ENCODE peak calls at places on chromosomes 4 and X, in nine cellular contexts. S is neural crest cell, M is IMR-90, C is lung, J is cardiac fibroblast, Y is mucosa of descending colon, F is sigmoid colon, D is hepatocyte, O is DND-41. U is an unnamed sample.

GRCh38 chr4:38157592-38157991 is 197.4 kb downstream of the PTTG2 start:
- DNase-seq in S (no peak), M (no peak), C (no peak), J (no peak), Y (no peak), F (no peak), D (peak), O (no peak), U (no peak)

GRCh38 chr4:113355550-113356371 is 306.3 kb downstream of the ANK2 start:
- DNase-seq in S (no peak), M (peak), C (no peak), J (peak), Y (no peak), F (no peak), D (peak), O (peak), U (no peak)

GRCh38 chrX:132444936-132445335 is 43.9 kb downstream of the MBNL3 start:
- DNase-seq in S (no peak), M (no peak), C (no peak), J (no peak), Y (no peak), F (no peak), D (no peak), O (no peak), U (no peak)

GRCh38 chr4:13544556-13545393 is 467 bp upstream of the NKX3-2 start:
- DNase-seq in S (peak), M (peak), C (peak), J (peak), Y (peak), F (peak), D (peak), O (no peak), U (peak)

GRCh38 chrX:132413459-132413858 is 75.4 kb downstream of the MBNL3 start:
- DNase-seq in S (no peak), M (no peak), C (no peak), J (no peak), Y (no peak), F (no peak), D (peak), O (no peak), U (no peak)

GRCh38 chr4:107541511-107541910 is 178.5 kb downstream of the PAPSS1 start:
- DNase-seq in S (no peak), M (no peak), C (no peak), J (no peak), Y (no peak), F (no peak), D (no peak), O (no peak), U (no peak)

GRCh38 chr4:152820073-152820472 is 40.3 kb downstream of the ARFIP1 start:
- DNase-seq in S (no peak), M (no peak), C (no peak), J (no peak), Y (no peak), F (no peak), D (no peak), O (no peak), U (no peak)

GRCh38 chrX:81120270-81120935 is 81.3 kb downstream of the HMGN5 start:
- DNase-seq in S (no peak), M (no peak), C (no peak), J (no peak), Y (no peak), F (no peak), D (no peak), O (no peak), U (no peak)

GRCh38 chrX:16851421-16851820 is 18.7 kb downstream of the RBBP7 start:
- DNase-seq in S (no peak), M (peak), C (no peak), J (no peak), Y (no peak), F (no peak), D (no peak), O (no peak), U (no peak)

GRCh38 chrX:149370097-149370496 is 135.0 kb downstream of the IDS start:
- DNase-seq in S (no peak), M (no peak), C (no peak), J (no peak), Y (no peak), F (no peak), D (no peak), O (no peak), U (no peak)

GRCh38 chrX:53047228-53047627 is 1.4 kb upstream of the GPR173 start:
- DNase-seq in S (no peak), M (peak), C (no peak), J (peak), Y (no peak), F (no peak), D (no peak), O (no peak), U (no peak)

GRCh38 chrX:40147399-40148188 is 49.8 kb upstream of the BCOR start:
- DNase-seq in S (no peak), M (no peak), C (no peak), J (no peak), Y (no peak), F (no peak), D (peak), O (no peak), U (peak)

GRCh38 chr4:1297023-1297395 is 7.3 kb downstream of the MAEA start:
- DNase-seq in S (no peak), M (no peak), C (no peak), J (no peak), Y (no peak), F (no peak), D (no peak), O (no peak), U (no peak)

GRCh38 chr4:2806392-2807355 is 13.8 kb downstream of the SH3BP2 start:
- DNase-seq in S (no peak), M (peak), C (peak), J (peak), Y (peak), F (peak), D (no peak), O (no peak), U (no peak)

GRCh38 chrX:139126493-139126892 is 404.0 kb upstream of the F9 start:
- DNase-seq in S (no peak), M (no peak), C (peak), J (no peak), Y (peak), F (no peak), D (peak), O (no peak), U (peak)
- TF ChIP-seq CTCF in S (peak), M (no peak), C (peak), J (no peak), Y (no peak), F (no peak), D (peak), O (peak), U (peak)

DNA sequence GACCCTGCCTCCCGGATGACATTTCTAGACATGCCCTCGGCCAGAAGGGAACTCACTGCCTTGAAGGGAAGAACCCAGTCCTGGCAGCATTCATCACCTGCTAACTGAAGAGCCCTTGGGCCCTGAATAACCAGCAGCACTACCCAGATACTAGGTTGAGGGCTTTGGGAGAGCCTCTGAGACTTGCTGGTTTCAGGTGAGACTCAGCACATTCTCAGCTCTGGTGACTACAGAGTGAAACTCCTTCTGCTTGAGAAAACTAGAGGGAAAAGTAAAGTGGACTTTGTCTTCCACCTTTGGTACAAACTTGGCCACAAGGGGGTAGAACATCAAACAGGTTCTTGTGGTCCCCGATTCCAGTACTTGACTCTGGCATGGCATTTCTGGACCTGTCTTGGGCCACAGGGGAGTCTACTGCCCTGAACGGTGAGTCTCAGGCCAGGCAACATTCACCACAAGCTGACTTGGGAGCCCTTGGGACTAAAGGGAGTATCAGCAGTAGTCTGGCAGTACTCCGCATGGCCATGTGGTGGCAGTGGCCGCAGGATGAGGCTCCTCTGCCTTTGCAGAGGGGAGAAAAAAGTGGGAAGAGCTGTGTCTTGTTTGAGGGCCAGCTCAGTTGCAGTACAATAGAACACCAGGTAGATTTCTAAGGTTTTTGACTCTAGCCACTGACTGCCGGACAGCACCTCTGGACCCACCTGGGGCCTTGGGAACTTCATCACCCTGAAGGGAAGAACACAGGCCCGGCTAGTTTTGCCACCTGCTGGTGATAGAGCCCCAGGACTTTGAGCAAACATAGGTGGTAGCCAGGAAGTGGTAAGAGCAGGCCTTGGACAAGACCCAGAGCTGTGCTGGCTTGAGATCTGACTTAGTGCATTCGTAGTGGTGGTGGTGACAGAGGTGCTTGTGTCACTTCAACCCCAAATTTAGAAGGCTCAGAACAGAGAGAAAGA is 414.8 kb downstream of the OPHN1 start:
- DNase-seq in S (peak), M (peak), C (no peak), J (peak), Y (peak), F (no peak), D (no peak), O (no peak), U (peak)
- TF ChIP-seq CTCF in S (peak), M (peak), C (no peak), J (peak), Y (no peak), F (no peak), D (no peak), O (peak), U (peak)

GRCh38 chr4:72987741-72988729 is 81.5 kb downstream of the COX18 start:
- DNase-seq in S (no peak), M (no peak), C (no peak), J (peak), Y (no peak), F (no peak), D (no peak), O (no peak), U (no peak)
- TF ChIP-seq CTCF in S (no peak), M (no peak), C (no peak), J (no peak), Y (no peak), F (no peak), D (no peak), O (no peak), U (no peak)

GRCh38 chr4:15021301-15021700 is 19.0 kb downstream of the CPEB2 start:
- DNase-seq in S (no peak), M (no peak), C (no peak), J (no peak), Y (no peak), F (no peak), D (no peak), O (no peak), U (no peak)

GRCh38 chr4:15018389-15018788 is 16.1 kb downstream of the CPEB2 start:
- DNase-seq in S (no peak), M (no peak), C (no peak), J (no peak), Y (no peak), F (no peak), D (no peak), O (no peak), U (no peak)

GRCh38 chr4:15021946-15022345 is 19.7 kb downstream of the CPEB2 start:
- DNase-seq in S (no peak), M (no peak), C (no peak), J (no peak), Y (no peak), F (no peak), D (no peak), O (no peak), U (no peak)

GRCh38 chr4:15024386-15024785 is 22.1 kb downstream of the CPEB2 start:
- DNase-seq in S (no peak), M (peak), C (no peak), J (no peak), Y (no peak), F (no peak), D (no peak), O (no peak), U (no peak)

DNA sequence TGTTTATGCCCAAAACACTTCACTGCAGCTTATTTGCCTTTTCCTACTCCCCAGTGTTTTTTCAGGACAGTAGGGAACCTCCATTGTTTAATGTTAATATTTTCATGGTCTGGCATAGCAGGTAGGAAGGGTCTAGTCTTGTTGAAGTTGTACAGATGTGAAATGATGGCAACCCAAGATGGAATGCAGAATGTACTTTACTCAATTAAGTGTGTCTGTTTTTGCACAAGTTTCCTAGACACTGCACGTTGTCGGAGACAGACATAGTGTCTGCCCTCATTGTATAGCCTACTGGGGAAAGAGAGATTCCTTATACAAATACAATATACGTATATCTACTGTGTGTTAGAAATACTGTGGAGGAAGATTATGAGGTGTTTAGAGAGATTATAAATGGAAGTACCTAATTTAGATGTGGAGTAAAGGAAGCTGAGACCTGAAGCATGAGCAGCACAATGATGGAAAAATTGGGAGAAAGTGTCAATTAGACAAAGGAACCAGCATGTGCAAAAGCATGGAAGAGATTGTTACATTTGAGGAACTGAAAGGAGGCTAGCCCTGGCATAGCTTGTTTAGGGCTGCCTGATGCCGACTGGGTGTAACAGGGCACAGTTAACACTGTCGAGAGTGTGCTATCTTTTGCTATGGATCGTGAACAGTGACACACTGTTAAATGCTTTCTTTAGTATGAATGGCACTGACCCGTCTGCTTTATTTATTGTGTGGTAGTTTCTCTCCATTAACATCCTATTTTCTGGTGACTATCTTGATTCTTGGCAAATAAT is 18.4 kb downstream of the CPEB2 start:
- DNase-seq in S (no peak), M (no peak), C (no peak), J (no peak), Y (no peak), F (no peak), D (no peak), O (no peak), U (no peak)
- TF ChIP-seq CTCF in S (no peak), M (no peak), C (no peak), J (no peak), Y (no peak), F (no peak), D (no peak), O (no peak), U (no peak)

DNA sequence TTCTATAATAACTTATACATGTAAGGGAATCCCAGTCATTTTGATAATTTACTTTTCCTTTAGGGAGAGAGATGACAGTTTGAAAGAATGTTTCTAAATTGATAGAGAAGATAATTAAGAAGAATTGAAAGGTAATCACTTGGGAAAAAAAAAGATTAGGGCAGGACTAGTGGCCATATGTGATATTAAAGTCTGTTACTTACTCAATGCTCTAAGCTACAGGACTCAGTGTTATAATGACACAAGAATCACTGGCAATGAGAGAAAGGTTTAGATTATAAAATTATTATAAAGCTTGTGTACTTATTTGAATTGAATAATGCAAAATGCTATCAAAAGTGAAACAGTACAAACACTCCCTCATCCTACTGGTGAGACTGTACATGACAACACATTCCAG is 265.3 kb downstream of the BANK1 start:
- DNase-seq in S (no peak), M (no peak), C (no peak), J (no peak), Y (no peak), F (no peak), D (no peak), O (no peak), U (no peak)
- TF ChIP-seq CTCF in S (peak), M (no peak), C (no peak), J (no peak), Y (no peak), F (no peak), D (no peak), O (no peak), U (peak)